ENCODE peak calls at places on chromosomes 2 and 18, in four cellular contexts. One of them, this sample, is unnamed.
A peak's percentile ranks its signal among the peaks of the same experiment; 100 is the strongest.

GRCh38 chr2:96906719-96907404 is 37.0 kb upstream of the SEMA4C start:
- DNase-seq in esophagus squamous epithelium: no peak
- DNase-seq in naive thymus-derived CD4-positive, alpha-beta T cell: no peak
- DNase-seq in body of pancreas: no peak
- DNase-seq in this sample: no peak

GRCh38 chr2:161406316-161406715 is 9.8 kb upstream of the TBR1 start:
- DNase-seq in naive thymus-derived CD4-positive, alpha-beta T cell: no peak
- DNase-seq in body of pancreas: no peak
- DNase-seq in esophagus squamous epithelium: no peak
- DNase-seq in this sample: no peak

GRCh38 chr2:118339386-118339785 is 251.1 kb downstream of the INSIG2 start:
- DNase-seq in esophagus squamous epithelium: no peak
- DNase-seq in body of pancreas: no peak
- DNase-seq in naive thymus-derived CD4-positive, alpha-beta T cell: no peak
- DNase-seq in this sample: no peak

GRCh38 chr2:67867735-67868134 is 195.1 kb downstream of the C1D start:
- DNase-seq in esophagus squamous epithelium: no peak
- DNase-seq in body of pancreas: no peak
- DNase-seq in naive thymus-derived CD4-positive, alpha-beta T cell: no peak
- DNase-seq in this sample: no peak

GRCh38 chr2:42104621-42105020 is 56.8 kb downstream of the PKDCC start:
- DNase-seq in esophagus squamous epithelium: no peak
- DNase-seq in body of pancreas: no peak
- DNase-seq in naive thymus-derived CD4-positive, alpha-beta T cell: no peak
- DNase-seq in this sample: no peak

GRCh38 chr2:116142828-116143227 is 1671.7 kb upstream of the DDX18 start:
- DNase-seq in esophagus squamous epithelium: no peak
- DNase-seq in naive thymus-derived CD4-positive, alpha-beta T cell: no peak
- DNase-seq in body of pancreas: no peak
- DNase-seq in this sample: no peak

GRCh38 chr2:64913357-64913869 is 75.8 kb upstream of the SLC1A4 start:
- DNase-seq in naive thymus-derived CD4-positive, alpha-beta T cell: peak; percentile 25
- DNase-seq in body of pancreas: no peak
- DNase-seq in esophagus squamous epithelium: no peak
- DNase-seq in this sample: no peak

GRCh38 chr2:184923751-184924150 is 325.4 kb downstream of the ZNF804A start:
- DNase-seq in naive thymus-derived CD4-positive, alpha-beta T cell: no peak
- DNase-seq in body of pancreas: no peak
- DNase-seq in esophagus squamous epithelium: no peak
- DNase-seq in this sample: no peak

GRCh38 chr18:60980422-60981005 is 352.7 kb upstream of the CDH20 start:
- DNase-seq in body of pancreas: no peak
- DNase-seq in esophagus squamous epithelium: no peak
- DNase-seq in naive thymus-derived CD4-positive, alpha-beta T cell: no peak
- DNase-seq in this sample: no peak

GRCh38 chr2:27078267-27079194 is at the start of gene EMILIN1:
- DNase-seq in naive thymus-derived CD4-positive, alpha-beta T cell: no peak
- DNase-seq in esophagus squamous epithelium: no peak
- DNase-seq in body of pancreas: no peak
- DNase-seq in this sample: no peak

GRCh38 chr2:228180126-228181097 is 1.1 kb downstream of the SPHKAP start:
- DNase-seq in esophagus squamous epithelium: no peak
- DNase-seq in naive thymus-derived CD4-positive, alpha-beta T cell: no peak
- DNase-seq in body of pancreas: no peak
- DNase-seq in this sample: peak; percentile 32

GRCh38 chr2:201532686-201533304 is 81.3 kb downstream of the STRADB start:
- DNase-seq in naive thymus-derived CD4-positive, alpha-beta T cell: no peak
- DNase-seq in esophagus squamous epithelium: no peak
- DNase-seq in body of pancreas: no peak
- DNase-seq in this sample: no peak

GRCh38 chr2:153871231-153872221 is at the start of gene GALNT13:
- DNase-seq in esophagus squamous epithelium: no peak
- DNase-seq in naive thymus-derived CD4-positive, alpha-beta T cell: no peak
- DNase-seq in body of pancreas: peak; percentile 26
- DNase-seq in this sample: no peak

GRCh38 chr2:117835990-117836760 is 21.7 kb downstream of the DDX18 start:
- DNase-seq in body of pancreas: peak; percentile 83
- DNase-seq in esophagus squamous epithelium: peak; percentile 5
- DNase-seq in naive thymus-derived CD4-positive, alpha-beta T cell: peak; percentile 43
- DNase-seq in this sample: no peak

GRCh38 chr2:129806317-129806716 is 173.1 kb upstream of the RAB6C start:
- DNase-seq in body of pancreas: no peak
- DNase-seq in esophagus squamous epithelium: no peak
- DNase-seq in naive thymus-derived CD4-positive, alpha-beta T cell: no peak
- DNase-seq in this sample: no peak

GRCh38 chr2:238716585-238716984 is 131.3 kb upstream of the TWIST2 start:
- DNase-seq in naive thymus-derived CD4-positive, alpha-beta T cell: no peak
- DNase-seq in body of pancreas: no peak
- DNase-seq in esophagus squamous epithelium: no peak
- DNase-seq in this sample: no peak

GRCh38 chr18:50829644-50830043 is 9.8 kb upstream of the MRO start:
- DNase-seq in body of pancreas: no peak
- DNase-seq in naive thymus-derived CD4-positive, alpha-beta T cell: no peak
- DNase-seq in esophagus squamous epithelium: no peak
- DNase-seq in this sample: no peak

GRCh38 chr2:161384864-161385263 is 31.2 kb upstream of the TBR1 start:
- DNase-seq in esophagus squamous epithelium: no peak
- DNase-seq in body of pancreas: no peak
- DNase-seq in naive thymus-derived CD4-positive, alpha-beta T cell: peak; percentile 49
- DNase-seq in this sample: no peak

GRCh38 chr2:222693837-222694236 is 22.4 kb downstream of the MOGAT1 start:
- DNase-seq in body of pancreas: no peak
- DNase-seq in esophagus squamous epithelium: no peak
- DNase-seq in naive thymus-derived CD4-positive, alpha-beta T cell: no peak
- DNase-seq in this sample: no peak

GRCh38 chr2:134002391-134002790 is 251.5 kb upstream of the MGAT5 start:
- DNase-seq in esophagus squamous epithelium: no peak
- DNase-seq in naive thymus-derived CD4-positive, alpha-beta T cell: no peak
- DNase-seq in body of pancreas: no peak
- DNase-seq in this sample: no peak

GRCh38 chr2:238202326-238203103 is 980 bp downstream of the ILKAP start:
- DNase-seq in esophagus squamous epithelium: no peak
- DNase-seq in naive thymus-derived CD4-positive, alpha-beta T cell: no peak
- DNase-seq in body of pancreas: no peak
- DNase-seq in this sample: no peak

GRCh38 chr2:2870106-2870505 is 507.5 kb downstream of the EIPR1 start:
- DNase-seq in esophagus squamous epithelium: no peak
- DNase-seq in naive thymus-derived CD4-positive, alpha-beta T cell: no peak
- DNase-seq in body of pancreas: no peak
- DNase-seq in this sample: no peak
- H3K9me3 ChIP-seq in esophagus squamous epithelium: no peaks in the 10 kb centered on the region
- H3K9me3 ChIP-seq in naive thymus-derived CD4-positive, alpha-beta T cell: no peaks in the 10 kb centered on the region
- H3K9me3 ChIP-seq in body of pancreas: no peaks in the 10 kb centered on the region
- H3K9me3 ChIP-seq in this sample: no peaks in the 10 kb centered on the region

GRCh38 chr2:20430035-20430434 is 16.8 kb upstream of the RHOB start:
- DNase-seq in naive thymus-derived CD4-positive, alpha-beta T cell: no peak
- DNase-seq in body of pancreas: no peak
- DNase-seq in esophagus squamous epithelium: no peak
- DNase-seq in this sample: no peak

GRCh38 chr2:20428717-20429490 is 18.0 kb upstream of the RHOB start:
- DNase-seq in esophagus squamous epithelium: no peak
- DNase-seq in body of pancreas: no peak
- DNase-seq in naive thymus-derived CD4-positive, alpha-beta T cell: no peak
- DNase-seq in this sample: no peak

GRCh38 chr2:20427931-20428526 is 18.8 kb upstream of the RHOB start:
- DNase-seq in esophagus squamous epithelium: no peak
- DNase-seq in naive thymus-derived CD4-positive, alpha-beta T cell: no peak
- DNase-seq in body of pancreas: no peak
- DNase-seq in this sample: no peak

GRCh38 chr2:20430461-20431302 is 16.2 kb upstream of the RHOB start:
- DNase-seq in naive thymus-derived CD4-positive, alpha-beta T cell: no peak
- DNase-seq in esophagus squamous epithelium: no peak
- DNase-seq in body of pancreas: no peak
- DNase-seq in this sample: no peak

DNA sequence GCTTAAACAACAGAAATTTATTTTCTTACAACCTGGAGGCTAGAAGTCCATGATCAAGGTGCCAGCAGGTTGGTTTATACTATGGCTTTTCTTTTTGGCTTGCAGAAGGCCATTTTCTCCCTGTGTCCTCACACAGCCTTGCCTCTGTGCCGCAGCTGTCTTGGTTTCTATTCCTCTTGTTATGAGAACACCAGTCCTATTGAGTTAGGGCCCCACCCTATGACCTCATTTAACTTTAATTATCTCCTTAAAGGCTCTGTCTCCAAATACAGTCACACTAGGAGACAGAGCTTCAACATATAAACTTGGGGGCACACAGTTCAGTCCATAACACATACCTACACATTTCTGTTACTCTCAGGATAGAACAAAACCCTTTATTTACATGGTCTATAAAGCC is 17.3 kb upstream of the RHOB start:
- DNase-seq in esophagus squamous epithelium: no peak
- DNase-seq in naive thymus-derived CD4-positive, alpha-beta T cell: no peak
- DNase-seq in body of pancreas: no peak
- DNase-seq in this sample: no peak
- H3K27ac ChIP-seq in esophagus squamous epithelium: no peak overlapping the region
- H3K27ac ChIP-seq in naive thymus-derived CD4-positive, alpha-beta T cell: no peak overlapping the region
- H3K27ac ChIP-seq in body of pancreas: peak overlapping the region; percentile 55
- H3K27ac ChIP-seq in this sample: no peak overlapping the region

GRCh38 chr18:36360256-36360909 is 62.9 kb downstream of the FHOD3 start:
- DNase-seq in esophagus squamous epithelium: no peak
- DNase-seq in body of pancreas: no peak
- DNase-seq in naive thymus-derived CD4-positive, alpha-beta T cell: no peak
- DNase-seq in this sample: no peak
- H3K9me3 ChIP-seq in esophagus squamous epithelium: no peaks in the 10 kb centered on the region
- H3K9me3 ChIP-seq in body of pancreas: no peaks in the 10 kb centered on the region
- H3K9me3 ChIP-seq in naive thymus-derived CD4-positive, alpha-beta T cell: no peaks in the 10 kb centered on the region
- H3K9me3 ChIP-seq in this sample: no peaks in the 10 kb centered on the region

GRCh38 chr2:33806041-33806440 is 206.9 kb upstream of the FAM98A start:
- DNase-seq in body of pancreas: no peak
- DNase-seq in esophagus squamous epithelium: no peak
- DNase-seq in naive thymus-derived CD4-positive, alpha-beta T cell: no peak
- DNase-seq in this sample: no peak

GRCh38 chr2:33812707-33813106 is 213.6 kb upstream of the FAM98A start:
- DNase-seq in naive thymus-derived CD4-positive, alpha-beta T cell: no peak
- DNase-seq in esophagus squamous epithelium: no peak
- DNase-seq in body of pancreas: no peak
- DNase-seq in this sample: no peak

DNA sequence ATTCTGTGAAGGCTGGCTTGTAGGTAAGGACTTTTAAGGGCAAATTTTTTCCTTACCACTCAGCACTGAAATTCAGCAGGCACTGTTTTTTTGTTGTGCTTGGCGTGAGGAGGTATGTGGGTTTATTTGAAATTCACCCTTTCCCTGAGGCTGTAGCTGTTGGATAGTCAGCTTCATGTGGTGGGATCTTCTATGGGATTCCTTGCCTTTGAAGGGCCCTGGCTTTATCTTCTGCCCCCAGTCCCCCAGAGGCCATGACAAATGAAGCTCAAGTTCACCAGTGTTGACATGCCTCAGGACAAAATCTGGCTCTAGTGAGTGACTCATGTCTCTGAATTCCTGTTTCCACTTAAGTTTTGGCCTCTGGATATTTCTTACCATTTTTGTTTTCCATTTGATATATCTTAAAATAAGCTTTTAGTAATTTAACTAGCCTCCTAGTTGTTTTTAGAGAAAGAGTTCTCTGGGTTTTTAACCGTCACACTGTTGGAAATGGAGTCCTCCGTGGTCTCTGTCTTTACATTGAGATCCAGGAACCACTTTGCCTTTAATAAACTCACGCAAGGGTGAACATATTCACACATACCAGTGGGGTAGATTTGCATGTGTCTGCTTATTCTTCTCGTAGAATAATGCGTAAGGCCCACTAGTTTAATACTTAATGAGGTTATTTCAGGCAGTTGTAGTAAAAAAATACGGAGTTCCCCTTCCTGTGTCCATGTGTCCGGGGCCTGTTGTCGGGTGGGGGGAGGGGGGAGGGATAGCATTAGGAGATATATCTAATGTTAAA is 211.1 kb upstream of the FAM98A start:
- DNase-seq in esophagus squamous epithelium: no peak
- DNase-seq in body of pancreas: no peak
- DNase-seq in naive thymus-derived CD4-positive, alpha-beta T cell: no peak
- DNase-seq in this sample: no peak
- H3K27ac ChIP-seq in esophagus squamous epithelium: no peak overlapping the region
- H3K27ac ChIP-seq in body of pancreas: no peak overlapping the region
- H3K27ac ChIP-seq in naive thymus-derived CD4-positive, alpha-beta T cell: no peak overlapping the region
- H3K27ac ChIP-seq in this sample: peak overlapping the region; percentile 94

GRCh38 chr2:8509613-8510012 is 172.2 kb upstream of the ID2 start:
- DNase-seq in body of pancreas: no peak
- DNase-seq in esophagus squamous epithelium: no peak
- DNase-seq in naive thymus-derived CD4-positive, alpha-beta T cell: no peak
- DNase-seq in this sample: no peak
- H3K9me3 ChIP-seq in body of pancreas: no peaks in the 10 kb centered on the region
- H3K9me3 ChIP-seq in esophagus squamous epithelium: no peaks in the 10 kb centered on the region
- H3K9me3 ChIP-seq in naive thymus-derived CD4-positive, alpha-beta T cell: no peaks in the 10 kb centered on the region
- H3K9me3 ChIP-seq in this sample: no peaks in the 10 kb centered on the region

GRCh38 chr2:224820283-224820991 is 104.3 kb upstream of the CCDC195 start:
- DNase-seq in naive thymus-derived CD4-positive, alpha-beta T cell: no peak
- DNase-seq in esophagus squamous epithelium: no peak
- DNase-seq in body of pancreas: no peak
- DNase-seq in this sample: no peak
- H3K27ac ChIP-seq in naive thymus-derived CD4-positive, alpha-beta T cell: no peak overlapping the region
- H3K27ac ChIP-seq in esophagus squamous epithelium: no peak overlapping the region
- H3K27ac ChIP-seq in body of pancreas: no peak overlapping the region
- H3K27ac ChIP-seq in this sample: no peak overlapping the region

DNA sequence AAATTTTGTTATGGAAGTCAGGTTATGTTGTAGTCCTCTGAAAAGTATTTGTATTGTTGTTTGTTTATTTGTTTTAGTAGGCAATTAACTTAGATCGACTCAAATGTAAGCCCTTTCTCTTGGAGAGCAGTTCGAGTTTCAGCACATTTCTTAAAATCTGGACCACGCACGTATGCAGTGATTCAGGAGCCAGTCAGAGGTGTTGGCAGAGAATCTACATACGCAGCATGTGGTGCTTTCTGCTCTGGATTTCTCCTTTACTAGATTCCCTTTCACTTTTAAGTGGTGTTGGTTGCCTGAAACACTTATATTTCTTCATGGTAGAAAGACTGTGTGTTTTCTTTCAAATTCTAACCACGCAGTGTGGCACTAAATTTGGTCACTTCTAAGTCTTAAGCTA is 773.9 kb upstream of the LRATD1 start:
- DNase-seq in body of pancreas: no peak
- DNase-seq in naive thymus-derived CD4-positive, alpha-beta T cell: no peak
- DNase-seq in esophagus squamous epithelium: no peak
- DNase-seq in this sample: no peak
- H3K9me3 ChIP-seq in body of pancreas: no peaks in the 10 kb centered on the region
- H3K9me3 ChIP-seq in naive thymus-derived CD4-positive, alpha-beta T cell: no peaks in the 10 kb centered on the region
- H3K9me3 ChIP-seq in esophagus squamous epithelium: no peaks in the 10 kb centered on the region
- H3K9me3 ChIP-seq in this sample: no peaks in the 10 kb centered on the region

This sample was measured in SK-N-MC.